ENCODE peak calls at places on chromosomes 4 and X, in four cellular contexts. One of them, this sample, is unnamed.
A peak's percentile ranks its signal among the peaks of the same experiment; 100 is the strongest.

GRCh38 chr4:56293121-56293520 is 94.2 kb downstream of the AASDH start:
- DNase-seq in esophagus muscularis mucosa: no peak
- DNase-seq in stomach: no peak
- DNase-seq in upper lobe of left lung: no peak
- DNase-seq in this sample: no peak

GRCh38 chr4:41307633-41308032 is 50.9 kb downstream of the UCHL1 start:
- DNase-seq in esophagus muscularis mucosa: no peak
- DNase-seq in stomach: no peak
- DNase-seq in upper lobe of left lung: no peak
- DNase-seq in this sample: no peak

GRCh38 chr4:181745933-181746627 is 497.1 kb upstream of the TENM3 start:
- DNase-seq in esophagus muscularis mucosa: no peak
- DNase-seq in stomach: no peak
- DNase-seq in upper lobe of left lung: no peak
- DNase-seq in this sample: no peak

GRCh38 chrX:47687249-47687648 is 28.3 kb upstream of the UXT start:
- DNase-seq in esophagus muscularis mucosa: no peak
- DNase-seq in stomach: no peak
- DNase-seq in upper lobe of left lung: no peak
- DNase-seq in this sample: no peak

GRCh38 chrX:103616676-103617186 is 9.0 kb downstream of the TCEAL3 start:
- DNase-seq in esophagus muscularis mucosa: no peak
- DNase-seq in stomach: no peak
- DNase-seq in upper lobe of left lung: no peak
- DNase-seq in this sample: no peak

GRCh38 chr4:288891-289290 is 16.4 kb downstream of the ZNF732 start:
- DNase-seq in esophagus muscularis mucosa: no peak
- DNase-seq in stomach: no peak
- DNase-seq in upper lobe of left lung: no peak
- DNase-seq in this sample: no peak

GRCh38 chr4:56909083-56909981 is 1.6 kb downstream of the REST start:
- DNase-seq in esophagus muscularis mucosa: no peak
- DNase-seq in stomach: peak; percentile 55
- DNase-seq in upper lobe of left lung: no peak
- DNase-seq in this sample: peak; percentile 86

GRCh38 chrX:87727615-87728014 is 210.0 kb downstream of the KLHL4 start:
- DNase-seq in esophagus muscularis mucosa: no peak
- DNase-seq in stomach: no peak
- DNase-seq in upper lobe of left lung: no peak
- DNase-seq in this sample: no peak

GRCh38 chr4:41050116-41050515 is 164.2 kb downstream of the APBB2 start:
- DNase-seq in esophagus muscularis mucosa: no peak
- DNase-seq in stomach: no peak
- DNase-seq in upper lobe of left lung: no peak
- DNase-seq in this sample: no peak

GRCh38 chr4:20252656-20253271 is 1.1 kb downstream of the SLIT2 start:
- DNase-seq in esophagus muscularis mucosa: no peak
- DNase-seq in stomach: no peak
- DNase-seq in upper lobe of left lung: peak; percentile 84
- DNase-seq in this sample: peak; percentile 67

GRCh38 chrX:40103565-40104323 is 6.0 kb upstream of the BCOR start:
- DNase-seq in esophagus muscularis mucosa: no peak
- DNase-seq in stomach: no peak
- DNase-seq in upper lobe of left lung: no peak
- DNase-seq in this sample: no peak

GRCh38 chrX:40104649-40105015 is 6.9 kb upstream of the BCOR start:
- DNase-seq in esophagus muscularis mucosa: no peak
- DNase-seq in stomach: peak; percentile 60
- DNase-seq in upper lobe of left lung: no peak
- DNase-seq in this sample: no peak

GRCh38 chrX:40106677-40107290 is 9.0 kb upstream of the BCOR start:
- DNase-seq in esophagus muscularis mucosa: no peak
- DNase-seq in stomach: no peak
- DNase-seq in upper lobe of left lung: no peak
- DNase-seq in this sample: no peak

GRCh38 chrX:40105791-40106676 is 8.3 kb upstream of the BCOR start:
- DNase-seq in esophagus muscularis mucosa: no peak
- DNase-seq in stomach: peak; percentile 77
- DNase-seq in upper lobe of left lung: peak; percentile 92
- DNase-seq in this sample: no peak

DNA sequence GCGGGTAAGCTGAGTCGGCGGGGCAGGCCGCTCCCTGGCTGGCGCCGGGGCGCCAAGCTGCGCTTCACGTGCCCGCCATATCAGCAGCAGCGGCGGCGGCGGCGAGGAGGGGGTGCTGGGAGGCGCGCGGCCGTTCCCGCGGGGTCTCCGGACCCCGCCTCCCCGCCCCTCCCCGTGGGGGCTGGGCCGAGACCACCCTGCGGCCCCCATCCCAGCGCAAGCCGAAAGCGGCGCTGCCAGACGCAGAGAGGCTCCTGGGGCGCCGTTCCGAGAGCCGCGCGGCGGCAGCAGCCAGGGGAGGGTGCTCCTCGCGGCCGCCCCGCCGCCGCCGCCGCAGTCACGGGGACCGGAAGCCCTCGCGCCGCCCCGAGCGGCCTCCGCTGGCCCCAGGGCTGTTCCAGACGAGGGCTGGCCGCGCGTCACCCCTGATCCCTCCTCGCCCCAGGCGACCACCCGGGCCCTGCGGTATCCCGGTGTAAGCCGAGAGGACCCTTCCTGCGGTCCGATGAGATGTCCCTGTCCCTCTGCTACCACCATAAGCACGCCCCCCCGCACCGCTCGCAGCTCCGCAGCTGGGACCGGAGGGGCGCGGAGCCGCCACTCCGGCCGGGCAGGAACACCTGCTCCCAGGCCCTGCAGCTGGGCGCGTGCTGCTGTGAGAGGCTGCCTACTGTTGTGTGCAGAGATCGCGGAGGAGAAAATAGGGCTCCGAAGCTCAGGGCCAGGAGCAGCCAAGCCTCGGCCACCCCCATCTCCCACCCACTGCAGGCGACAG is 7.4 kb upstream of the BCOR start:
- DNase-seq in esophagus muscularis mucosa: no peak
- DNase-seq in stomach: no peak
- DNase-seq in upper lobe of left lung: peak; percentile 92
- DNase-seq in this sample: no peak
- TF ChIP-seq POLR2A in esophagus muscularis mucosa: no peak
- TF ChIP-seq POLR2A in stomach: no peak
- TF ChIP-seq POLR2A in upper lobe of left lung: no peak
- TF ChIP-seq POLR2A in this sample: no peak

GRCh38 chr4:152989554-152989970 is 53.4 kb downstream of the FHDC1 start:
- DNase-seq in esophagus muscularis mucosa: no peak
- DNase-seq in stomach: peak; percentile 44
- DNase-seq in upper lobe of left lung: no peak
- DNase-seq in this sample: no peak
- TF ChIP-seq POLR2AphosphoS5 in esophagus muscularis mucosa: no peak
- TF ChIP-seq POLR2AphosphoS5 in stomach: no peak
- TF ChIP-seq POLR2AphosphoS5 in upper lobe of left lung: no peak
- TF ChIP-seq POLR2AphosphoS5 in this sample: no peak

GRCh38 chrX:43218198-43218597 is 437.9 kb upstream of the MAOA start:
- DNase-seq in esophagus muscularis mucosa: no peak
- DNase-seq in stomach: no peak
- DNase-seq in upper lobe of left lung: no peak
- DNase-seq in this sample: no peak
- TF ChIP-seq EP300 in esophagus muscularis mucosa: no peak
- TF ChIP-seq EP300 in stomach: no peak
- TF ChIP-seq EP300 in upper lobe of left lung: no peak
- TF ChIP-seq EP300 in this sample: no peak

GRCh38 chr4:83010111-83010521 is 507 bp downstream of the LIN54 start:
- DNase-seq in esophagus muscularis mucosa: no peak
- DNase-seq in stomach: no peak
- DNase-seq in upper lobe of left lung: no peak
- DNase-seq in this sample: no peak

GRCh38 chr4:83011779-83012630 is 1.4 kb upstream of the LIN54 start:
- DNase-seq in esophagus muscularis mucosa: no peak
- DNase-seq in stomach: peak; percentile 51
- DNase-seq in upper lobe of left lung: no peak
- DNase-seq in this sample: peak; percentile 80

GRCh38 chr4:83009529-83009928 is 1.1 kb downstream of the LIN54 start:
- DNase-seq in esophagus muscularis mucosa: no peak
- DNase-seq in stomach: no peak
- DNase-seq in upper lobe of left lung: no peak
- DNase-seq in this sample: no peak

GRCh38 chr4:83012631-83013419 is 2.2 kb upstream of the LIN54 start:
- DNase-seq in esophagus muscularis mucosa: peak; percentile 98
- DNase-seq in stomach: peak; percentile 98
- DNase-seq in upper lobe of left lung: peak; percentile 99
- DNase-seq in this sample: peak; percentile 98

DNA sequence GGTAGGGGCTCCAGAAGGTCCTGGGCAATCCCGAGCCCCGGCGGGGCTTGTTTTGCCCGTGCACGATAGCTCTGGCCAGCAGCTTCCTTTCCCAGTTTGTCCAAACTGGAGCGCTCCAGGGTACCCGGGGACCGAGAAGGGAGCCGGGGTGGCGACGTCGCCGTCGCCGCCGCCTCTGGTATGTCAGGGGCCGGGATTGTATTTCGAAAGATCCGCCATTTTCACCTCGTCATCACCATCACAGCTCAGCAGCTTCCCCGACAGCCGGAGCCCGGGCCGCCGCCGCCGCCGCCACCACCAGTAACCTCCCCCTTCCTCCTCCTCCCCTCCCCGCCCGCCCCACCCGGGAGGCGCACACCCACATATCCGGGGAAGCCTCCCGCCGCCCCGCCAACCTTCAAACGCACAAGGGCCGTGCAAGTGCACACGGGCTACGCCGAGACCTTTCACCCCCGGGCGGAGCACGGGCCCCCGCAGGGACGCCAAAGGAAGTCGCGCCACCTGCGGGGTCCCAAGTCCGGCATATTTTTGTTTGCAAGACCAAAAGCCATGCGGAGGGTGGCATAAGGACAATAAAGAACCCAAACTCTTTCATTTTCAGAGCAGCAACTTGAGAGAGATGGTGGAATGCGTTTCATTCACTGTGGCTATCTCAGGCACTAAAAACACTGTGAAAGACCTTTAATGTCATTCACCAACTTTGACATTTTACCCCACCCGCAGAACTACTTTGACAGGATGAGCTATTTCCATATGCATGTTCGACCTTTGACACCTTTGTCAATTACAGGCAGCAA is at the start of gene LIN54:
- DNase-seq in esophagus muscularis mucosa: peak; percentile 97
- DNase-seq in stomach: peak; percentile 79
- DNase-seq in upper lobe of left lung: peak; percentile 97
- DNase-seq in this sample: peak; percentile 92
- TF ChIP-seq POLR2A in esophagus muscularis mucosa: no peak
- TF ChIP-seq POLR2A in stomach: no peak
- TF ChIP-seq POLR2A in upper lobe of left lung: no peak
- TF ChIP-seq POLR2A in this sample: no peak

GRCh38 chr4:26583865-26584652 is at the start of gene TBC1D19:
- DNase-seq in esophagus muscularis mucosa: peak; percentile 97
- DNase-seq in stomach: peak; percentile 91
- DNase-seq in upper lobe of left lung: peak; percentile 92
- DNase-seq in this sample: peak; percentile 94
- TF ChIP-seq POLR2AphosphoS5 in esophagus muscularis mucosa: peak; percentile 66
- TF ChIP-seq POLR2AphosphoS5 in stomach: peak; percentile 60
- TF ChIP-seq POLR2AphosphoS5 in upper lobe of left lung: peak; percentile 55
- TF ChIP-seq POLR2AphosphoS5 in this sample: no peak

GRCh38 chr4:70709551-70710080 is 12.1 kb upstream of the RUFY3 start:
- DNase-seq in esophagus muscularis mucosa: no peak
- DNase-seq in stomach: no peak
- DNase-seq in upper lobe of left lung: no peak
- DNase-seq in this sample: no peak
- TF ChIP-seq EP300 in esophagus muscularis mucosa: no peak
- TF ChIP-seq EP300 in stomach: no peak
- TF ChIP-seq EP300 in upper lobe of left lung: no peak
- TF ChIP-seq EP300 in this sample: no peak

GRCh38 chr4:119209586-119209985 is 2.9 kb upstream of the USP53 start:
- DNase-seq in esophagus muscularis mucosa: no peak
- DNase-seq in stomach: no peak
- DNase-seq in upper lobe of left lung: no peak
- DNase-seq in this sample: no peak

GRCh38 chr4:119210760-119211159 is 1.8 kb upstream of the USP53 start:
- DNase-seq in esophagus muscularis mucosa: no peak
- DNase-seq in stomach: no peak
- DNase-seq in upper lobe of left lung: no peak
- DNase-seq in this sample: no peak

GRCh38 chr4:119211856-119212250 is 660 bp upstream of the USP53 start:
- DNase-seq in esophagus muscularis mucosa: no peak
- DNase-seq in stomach: no peak
- DNase-seq in upper lobe of left lung: no peak
- DNase-seq in this sample: no peak

GRCh38 chr4:119212251-119212963 is at the start of gene USP53:
- DNase-seq in esophagus muscularis mucosa: peak; percentile 99
- DNase-seq in stomach: peak; percentile 99
- DNase-seq in upper lobe of left lung: peak; percentile 99
- DNase-seq in this sample: peak; percentile 98

DNA sequence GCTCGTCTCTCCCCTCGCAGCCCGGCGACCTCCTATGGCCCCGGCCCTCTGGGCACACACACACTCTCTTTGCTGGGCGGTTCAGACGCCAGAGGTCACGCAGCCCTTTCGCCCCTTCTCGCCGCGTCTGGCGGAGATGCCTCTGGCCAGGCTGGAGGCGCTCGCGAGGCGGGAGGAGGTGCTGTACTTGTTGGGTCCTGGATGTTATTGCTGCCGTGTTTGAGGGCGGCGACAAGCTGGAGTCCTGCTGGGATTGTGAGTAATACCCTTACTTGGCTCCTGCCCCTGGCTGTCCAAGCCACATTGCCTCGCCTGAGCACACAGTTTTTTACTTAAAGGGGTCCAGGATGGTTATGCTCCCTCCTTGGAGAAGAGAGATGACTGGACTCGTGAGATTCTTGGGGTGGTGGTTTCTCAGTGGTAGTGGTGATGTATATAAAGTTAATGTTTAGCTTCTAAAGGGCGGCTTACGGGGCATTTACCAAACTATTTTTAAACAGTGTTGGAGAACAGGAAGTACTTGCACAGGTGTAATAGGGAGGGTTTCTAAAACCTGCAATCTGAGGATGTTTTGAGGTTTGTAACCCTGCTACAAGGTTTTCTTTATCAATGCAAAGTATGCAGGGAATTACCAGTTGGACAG is 572 bp downstream of the USP53 start:
- DNase-seq in esophagus muscularis mucosa: peak; percentile 96
- DNase-seq in stomach: peak; percentile 85
- DNase-seq in upper lobe of left lung: peak; percentile 93
- DNase-seq in this sample: peak; percentile 92
- TF ChIP-seq POLR2A in esophagus muscularis mucosa: no peak
- TF ChIP-seq POLR2A in stomach: no peak
- TF ChIP-seq POLR2A in upper lobe of left lung: no peak
- TF ChIP-seq POLR2A in this sample: peak; percentile 9

GRCh38 chrX:153306527-153307115 is 14.9 kb downstream of the PNMA6F start:
- DNase-seq in esophagus muscularis mucosa: no peak
- DNase-seq in stomach: no peak
- DNase-seq in upper lobe of left lung: peak; percentile 22
- DNase-seq in this sample: no peak
- TF ChIP-seq POLR2AphosphoS5 in esophagus muscularis mucosa: no peak
- TF ChIP-seq POLR2AphosphoS5 in stomach: no peak
- TF ChIP-seq POLR2AphosphoS5 in upper lobe of left lung: no peak
- TF ChIP-seq POLR2AphosphoS5 in this sample: no peak